ENCODE peak calls at places on chromosomes 1 and 21, in ten cellular contexts. V, O, H, F, Q, T, L, Y, X and D are unnamed samples.

GRCh38 chr1:214404571-214405213 is 123.7 kb downstream of the SMYD2 start:
- DNase-seq in V (no peak), O (no peak), H (no peak), F (no peak), Q (no peak), T (no peak), L (no peak), Y (peak; percentile 37), X (no peak), D (no peak)

GRCh38 chr21:31136891-31137290 is 98.6 kb upstream of the KRTAP19-8 start:
- DNase-seq in V (peak; percentile 10), O (no peak), H (peak; percentile 21), F (no peak), Q (no peak), T (no peak), L (no peak), Y (no peak), X (no peak), D (no peak)

GRCh38 chr1:16396591-16396990 is 29.5 kb downstream of the SZRD1 start:
- DNase-seq in V (no peak), O (peak; percentile 41), H (no peak), F (no peak), Q (no peak), T (no peak), L (no peak), Y (peak; percentile 76), X (no peak), D (no peak)

GRCh38 chr1:114145504-114146160 is 8.0 kb downstream of the SYT6 start:
- DNase-seq in V (no peak), O (no peak), H (no peak), F (no peak), Q (no peak), T (no peak), L (no peak), Y (no peak), X (no peak), D (no peak)

GRCh38 chr1:103496014-103496635 is 29.4 kb upstream of the RNPC3 start:
- DNase-seq in V (no peak), O (peak; percentile 44), H (no peak), F (no peak), Q (no peak), T (no peak), L (no peak), Y (no peak), X (no peak), D (no peak)

GRCh38 chr1:27029517-27029916 is 16.9 kb upstream of the TENT5B start:
- DNase-seq in V (no peak), O (no peak), H (no peak), F (no peak), Q (no peak), T (no peak), L (no peak), Y (no peak), X (no peak), D (no peak)

GRCh38 chr1:168320805-168321577 is 40.3 kb downstream of the TBX19 start:
- DNase-seq in V (no peak), O (peak; percentile 73), H (peak; percentile 16), F (no peak), Q (no peak), T (no peak), L (no peak), Y (peak; percentile 72), X (no peak), D (no peak)

GRCh38 chr1:8284167-8284566 is 33.7 kb upstream of the SLC45A1 start:
- DNase-seq in V (no peak), O (no peak), H (no peak), F (no peak), Q (no peak), T (no peak), L (no peak), Y (no peak), X (no peak), D (no peak)

GRCh38 chr1:10692401-10693021 is 103.9 kb downstream of the CASZ1 start:
- DNase-seq in V (peak; percentile 37), O (no peak), H (no peak), F (peak; percentile 25), Q (peak; percentile 26), T (peak; percentile 75), L (peak; percentile 73), Y (peak; percentile 38), X (peak; percentile 27), D (peak; percentile 52)

GRCh38 chr1:214420341-214420740 is 131.1 kb downstream of the PTPN14 start:
- DNase-seq in V (no peak), O (no peak), H (no peak), F (no peak), Q (no peak), T (no peak), L (no peak), Y (no peak), X (no peak), D (no peak)

GRCh38 chr1:197352011-197352410 is 84.0 kb downstream of the CRB1 start:
- DNase-seq in V (no peak), O (no peak), H (no peak), F (no peak), Q (no peak), T (no peak), L (no peak), Y (no peak), X (no peak), D (no peak)

GRCh38 chr1:65476327-65476726 is 55.9 kb downstream of the LEPR start:
- DNase-seq in V (no peak), O (no peak), H (no peak), F (no peak), Q (no peak), T (no peak), L (no peak), Y (no peak), X (no peak), D (no peak)

GRCh38 chr1:43525995-43526394 is 4.7 kb upstream of the PTPRF start:
- DNase-seq in V (no peak), O (peak; percentile 57), H (no peak), F (no peak), Q (no peak), T (no peak), L (no peak), Y (peak; percentile 76), X (no peak), D (no peak)